ENCODE peak calls at places on chromosomes 12 and 14, in seven cellular contexts. One of them, this sample, is unnamed.

GRCh38 chr14:105198588-105198987 is 17.5 kb upstream of the NUDT14 start:
- DNase-seq in IMR-90: no peak
- DNase-seq in heart left ventricle: no peak
- DNase-seq in ovary: no peak
- DNase-seq in uterus: no peak
- DNase-seq in Peyer's patch: no peak
- DNase-seq in testis: no peak
- DNase-seq in this sample: no peak

GRCh38 chr12:78885466-78885865 is 20.9 kb downstream of the SYT1 start:
- DNase-seq in IMR-90: no peak
- DNase-seq in heart left ventricle: no peak
- DNase-seq in ovary: no peak
- DNase-seq in uterus: no peak
- DNase-seq in Peyer's patch: no peak
- DNase-seq in testis: no peak
- DNase-seq in this sample: no peak

GRCh38 chr12:107134558-107134957 is 41.2 kb upstream of the CRY1 start:
- DNase-seq in IMR-90: no peak
- DNase-seq in heart left ventricle: no peak
- DNase-seq in ovary: no peak
- DNase-seq in uterus: no peak
- DNase-seq in Peyer's patch: no peak
- DNase-seq in testis: peak; percentile 27
- DNase-seq in this sample: no peak

GRCh38 chr14:74148705-74149104 is 63.9 kb downstream of the LIN52 start:
- DNase-seq in IMR-90: no peak
- DNase-seq in heart left ventricle: no peak
- DNase-seq in ovary: no peak
- DNase-seq in uterus: no peak
- DNase-seq in Peyer's patch: no peak
- DNase-seq in testis: no peak
- DNase-seq in this sample: no peak

GRCh38 chr14:58969951-58970751 is 218.3 kb upstream of the DAAM1 start:
- DNase-seq in IMR-90: peak; percentile 64
- DNase-seq in heart left ventricle: no peak
- DNase-seq in ovary: no peak
- DNase-seq in uterus: no peak
- DNase-seq in Peyer's patch: no peak
- DNase-seq in testis: no peak
- DNase-seq in this sample: no peak

GRCh38 chr14:65866906-65867305 is 454.4 kb downstream of the FUT8 start:
- DNase-seq in IMR-90: no peak
- DNase-seq in heart left ventricle: no peak
- DNase-seq in ovary: no peak
- DNase-seq in uterus: no peak
- DNase-seq in Peyer's patch: no peak
- DNase-seq in testis: no peak
- DNase-seq in this sample: no peak

GRCh38 chr14:104346112-104346462 is 207.7 kb downstream of the KIF26A start:
- DNase-seq in IMR-90: no peak
- DNase-seq in heart left ventricle: no peak
- DNase-seq in ovary: no peak
- DNase-seq in uterus: no peak
- DNase-seq in Peyer's patch: no peak
- DNase-seq in testis: no peak
- DNase-seq in this sample: no peak

GRCh38 chr14:100765991-100766390 is 39.3 kb downstream of the DLK1 start:
- DNase-seq in IMR-90: no peak
- DNase-seq in heart left ventricle: no peak
- DNase-seq in ovary: no peak
- DNase-seq in uterus: no peak
- DNase-seq in Peyer's patch: no peak
- DNase-seq in testis: no peak
- DNase-seq in this sample: no peak

GRCh38 chr14:69543341-69544249 is 31.1 kb downstream of the CCDC177 start:
- DNase-seq in IMR-90: peak; percentile 93
- DNase-seq in heart left ventricle: peak; percentile 40
- DNase-seq in ovary: no peak
- DNase-seq in uterus: no peak
- DNase-seq in Peyer's patch: peak; percentile 69
- DNase-seq in testis: peak; percentile 16
- DNase-seq in this sample: no peak

GRCh38 chr14:77087631-77088030 is 10.4 kb upstream of the CIPC start:
- DNase-seq in IMR-90: no peak
- DNase-seq in heart left ventricle: no peak
- DNase-seq in ovary: no peak
- DNase-seq in uterus: no peak
- DNase-seq in Peyer's patch: no peak
- DNase-seq in testis: no peak
- DNase-seq in this sample: no peak

GRCh38 chr12:33012226-33012625 is 115.6 kb upstream of the PKP2 start:
- DNase-seq in IMR-90: no peak
- DNase-seq in heart left ventricle: no peak
- DNase-seq in ovary: no peak
- DNase-seq in uterus: no peak
- DNase-seq in Peyer's patch: no peak
- DNase-seq in testis: no peak
- DNase-seq in this sample: no peak

GRCh38 chr14:88143817-88144216 is 138.9 kb downstream of the GPR65 start:
- DNase-seq in IMR-90: no peak
- DNase-seq in heart left ventricle: no peak
- DNase-seq in ovary: no peak
- DNase-seq in uterus: no peak
- DNase-seq in Peyer's patch: no peak
- DNase-seq in testis: no peak
- DNase-seq in this sample: no peak

GRCh38 chr12:111993290-111994150 is 19.4 kb downstream of the TMEM116 start:
- DNase-seq in IMR-90: no peak
- DNase-seq in heart left ventricle: no peak
- DNase-seq in ovary: no peak
- DNase-seq in uterus: no peak
- DNase-seq in Peyer's patch: peak; percentile 56
- DNase-seq in testis: no peak
- DNase-seq in this sample: no peak

GRCh38 chr14:93049867-93050331 is 65.8 kb downstream of the ITPK1 start:
- DNase-seq in IMR-90: no peak
- DNase-seq in heart left ventricle: peak; percentile 29
- DNase-seq in ovary: peak; percentile 41
- DNase-seq in uterus: no peak
- DNase-seq in Peyer's patch: no peak
- DNase-seq in testis: no peak
- DNase-seq in this sample: no peak

GRCh38 chr12:71755146-71755892 is 656 bp downstream of the RAB21 start:
- DNase-seq in IMR-90: peak; percentile 73
- DNase-seq in heart left ventricle: peak; percentile 48
- DNase-seq in ovary: peak; percentile 51
- DNase-seq in uterus: peak; percentile 30
- DNase-seq in Peyer's patch: peak; percentile 67
- DNase-seq in testis: peak; percentile 54
- DNase-seq in this sample: no peak

GRCh38 chr12:64181504-64182291 is 40.4 kb downstream of the KICS2 start:
- DNase-seq in IMR-90: peak; percentile 99
- DNase-seq in heart left ventricle: peak; percentile 52
- DNase-seq in ovary: peak; percentile 71
- DNase-seq in uterus: peak; percentile 67
- DNase-seq in Peyer's patch: peak; percentile 54
- DNase-seq in testis: peak; percentile 79
- DNase-seq in this sample: no peak

GRCh38 chr12:52585951-52586350 is 12.3 kb upstream of the KRT74 start:
- DNase-seq in IMR-90: no peak
- DNase-seq in heart left ventricle: no peak
- DNase-seq in ovary: no peak
- DNase-seq in uterus: no peak
- DNase-seq in Peyer's patch: no peak
- DNase-seq in testis: no peak
- DNase-seq in this sample: no peak

GRCh38 chr12:124588689-124589318 is 21.4 kb upstream of the NCOR2 start:
- DNase-seq in IMR-90: peak; percentile 81
- DNase-seq in heart left ventricle: peak; percentile 77
- DNase-seq in ovary: peak; percentile 61
- DNase-seq in uterus: peak; percentile 56
- DNase-seq in Peyer's patch: no peak
- DNase-seq in testis: peak; percentile 52
- DNase-seq in this sample: no peak

GRCh38 chr12:102513272-102513671 is 32.9 kb upstream of the IGF1 start:
- DNase-seq in IMR-90: no peak
- DNase-seq in heart left ventricle: no peak
- DNase-seq in ovary: no peak
- DNase-seq in uterus: no peak
- DNase-seq in Peyer's patch: no peak
- DNase-seq in testis: no peak
- DNase-seq in this sample: no peak

GRCh38 chr12:24499151-24500146 is 449.5 kb downstream of the BCAT1 start:
- DNase-seq in IMR-90: peak; percentile 79
- DNase-seq in heart left ventricle: no peak
- DNase-seq in ovary: no peak
- DNase-seq in uterus: no peak
- DNase-seq in Peyer's patch: no peak
- DNase-seq in testis: no peak
- DNase-seq in this sample: no peak

GRCh38 chr12:31315779-31316465 is 10.0 kb downstream of the SINHCAF start:
- DNase-seq in IMR-90: no peak
- DNase-seq in heart left ventricle: no peak
- DNase-seq in ovary: no peak
- DNase-seq in uterus: no peak
- DNase-seq in Peyer's patch: no peak
- DNase-seq in testis: no peak
- DNase-seq in this sample: no peak

GRCh38 chr12:31317471-31318397 is 8.2 kb downstream of the SINHCAF start:
- DNase-seq in IMR-90: no peak
- DNase-seq in heart left ventricle: no peak
- DNase-seq in ovary: no peak
- DNase-seq in uterus: no peak
- DNase-seq in Peyer's patch: no peak
- DNase-seq in testis: no peak
- DNase-seq in this sample: no peak

GRCh38 chr12:31315089-31315725 is 10.7 kb downstream of the SINHCAF start:
- DNase-seq in IMR-90: no peak
- DNase-seq in heart left ventricle: no peak
- DNase-seq in ovary: no peak
- DNase-seq in uterus: no peak
- DNase-seq in Peyer's patch: no peak
- DNase-seq in testis: no peak
- DNase-seq in this sample: no peak

GRCh38 chr12:31318870-31319269 is 7.1 kb downstream of the SINHCAF start:
- DNase-seq in IMR-90: no peak
- DNase-seq in heart left ventricle: no peak
- DNase-seq in ovary: no peak
- DNase-seq in uterus: no peak
- DNase-seq in Peyer's patch: no peak
- DNase-seq in testis: no peak
- DNase-seq in this sample: no peak

DNA sequence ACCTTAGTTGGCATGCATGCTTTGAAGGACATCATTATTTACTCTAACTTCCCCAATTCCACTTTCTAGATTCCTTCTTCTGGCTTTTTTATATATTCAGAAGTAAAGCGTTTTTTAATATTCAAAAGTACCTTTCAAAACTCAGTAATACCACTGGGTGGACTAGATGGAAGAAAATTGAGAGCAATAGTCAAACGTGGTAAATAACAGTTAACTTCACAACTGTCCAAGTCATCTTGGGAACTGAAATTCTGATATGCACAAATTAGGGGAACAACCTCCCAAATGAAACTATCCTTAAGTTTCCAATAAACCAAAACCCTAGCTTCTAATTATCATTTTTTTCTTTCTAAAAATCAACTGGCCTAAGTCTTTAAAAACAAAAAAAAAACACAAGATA is 9.0 kb downstream of the SINHCAF start:
- DNase-seq in IMR-90: no peak
- DNase-seq in heart left ventricle: no peak
- DNase-seq in ovary: no peak
- DNase-seq in uterus: no peak
- DNase-seq in Peyer's patch: no peak
- DNase-seq in testis: no peak
- DNase-seq in this sample: no peak
- H3K4me3 ChIP-seq in IMR-90: peak overlapping the region; percentile 43
- H3K4me3 ChIP-seq in heart left ventricle: peak overlapping the region; percentile 56
- H3K4me3 ChIP-seq in ovary: peak overlapping the region; percentile 18
- H3K4me3 ChIP-seq in uterus: peak overlapping the region; percentile 1
- H3K4me3 ChIP-seq in Peyer's patch: peak overlapping the region; percentile 35
- H3K4me3 ChIP-seq in testis: no peak overlapping the region
- H3K4me3 ChIP-seq in this sample: peak overlapping the region; percentile 12

DNA sequence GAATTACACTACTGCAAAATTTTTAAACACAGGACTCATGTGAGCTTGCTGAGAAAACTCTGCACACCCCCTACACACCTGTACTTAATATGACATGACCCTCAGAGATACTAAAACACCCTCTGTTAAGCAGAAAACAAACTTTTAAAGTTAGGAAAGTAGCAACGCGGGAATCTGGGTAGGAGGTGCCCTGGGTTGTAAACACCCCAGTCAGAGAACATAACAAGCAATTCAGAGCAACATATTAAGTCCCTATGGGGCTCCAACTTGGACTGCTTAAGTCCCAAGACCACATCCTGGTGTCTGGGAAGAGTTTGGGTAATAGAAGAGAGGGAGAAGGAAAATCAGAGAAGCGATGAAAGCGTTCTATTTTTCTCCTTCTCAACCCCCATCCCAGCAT is 1.2 kb downstream of the ATF7 start:
- DNase-seq in IMR-90: no peak
- DNase-seq in heart left ventricle: no peak
- DNase-seq in ovary: no peak
- DNase-seq in uterus: no peak
- DNase-seq in Peyer's patch: no peak
- DNase-seq in testis: no peak
- DNase-seq in this sample: no peak
- TF ChIP-seq POLR2A in IMR-90: no peak
- TF ChIP-seq POLR2A in heart left ventricle: no peak
- TF ChIP-seq POLR2A in ovary: no peak
- TF ChIP-seq POLR2A in uterus: no peak
- TF ChIP-seq POLR2A in Peyer's patch: no peak
- TF ChIP-seq POLR2A in testis: no peak
- TF ChIP-seq POLR2A in this sample: no peak

GRCh38 chr12:49026678-49027480 is 8.3 kb upstream of the PRKAG1 start:
- DNase-seq in IMR-90: no peak
- DNase-seq in heart left ventricle: no peak
- DNase-seq in ovary: peak; percentile 23
- DNase-seq in uterus: peak; percentile 24
- DNase-seq in Peyer's patch: peak; percentile 54
- DNase-seq in testis: no peak
- DNase-seq in this sample: no peak
- H3K36me3 ChIP-seq in IMR-90: peaks cover 84% of the 10 kb centered on the region
- H3K36me3 ChIP-seq in heart left ventricle: peaks cover 100% of the 10 kb centered on the region
- H3K36me3 ChIP-seq in ovary: no peaks in the 10 kb centered on the region
- H3K36me3 ChIP-seq in uterus: no peaks in the 10 kb centered on the region
- H3K36me3 ChIP-seq in Peyer's patch: no peaks in the 10 kb centered on the region
- H3K36me3 ChIP-seq in testis: no peaks in the 10 kb centered on the region
- H3K36me3 ChIP-seq in this sample: peaks cover 89% of the 10 kb centered on the region

DNA sequence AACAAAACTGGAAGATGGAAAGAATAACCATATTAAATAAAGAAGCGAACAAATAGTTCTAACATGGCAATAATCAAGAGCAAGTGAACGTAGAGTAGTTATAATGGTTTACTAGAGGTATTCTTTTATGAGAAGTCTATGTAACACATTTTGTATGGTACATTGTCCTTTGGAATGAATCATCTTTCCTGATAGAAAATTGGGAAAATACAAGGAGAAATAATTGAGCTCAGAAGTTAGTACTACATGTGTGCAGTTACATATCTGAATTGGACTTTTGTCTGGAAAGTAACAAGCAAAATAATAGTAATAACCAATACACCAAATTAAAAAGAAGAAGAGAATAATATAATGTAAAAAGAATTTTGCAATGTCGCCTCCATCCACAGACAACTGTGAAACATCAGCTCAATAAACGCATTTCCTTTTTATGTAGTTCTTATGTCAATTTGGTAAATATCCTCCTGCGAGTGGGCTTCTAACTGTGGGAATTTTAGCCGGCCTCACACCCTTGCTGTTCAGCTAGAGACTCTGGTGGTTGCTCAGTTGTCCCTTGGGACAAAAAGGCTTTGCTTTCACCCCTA is 943 bp upstream of the TUBA1A start:
- DNase-seq in IMR-90: no peak
- DNase-seq in heart left ventricle: no peak
- DNase-seq in ovary: no peak
- DNase-seq in uterus: no peak
- DNase-seq in Peyer's patch: no peak
- DNase-seq in testis: no peak
- DNase-seq in this sample: no peak
- H3K4me3 ChIP-seq in IMR-90: peak overlapping the region; percentile 67
- H3K4me3 ChIP-seq in heart left ventricle: peak overlapping the region; percentile 95
- H3K4me3 ChIP-seq in ovary: peak overlapping the region; percentile 77
- H3K4me3 ChIP-seq in uterus: peak overlapping the region; percentile 100
- H3K4me3 ChIP-seq in Peyer's patch: peak overlapping the region; percentile 82
- H3K4me3 ChIP-seq in testis: no peak overlapping the region
- H3K4me3 ChIP-seq in this sample: peak overlapping the region; percentile 95

This sample was measured in suprapubic skin.